ENCODE peak calls at places on chromosome 18, in six cellular contexts. K, P, B, S, F and E are unnamed samples.
A peak's percentile ranks its signal among the peaks of the same experiment; 100 is the strongest.

GRCh38 chr18:33937270-33937816 is 287.4 kb downstream of the NOL4 start:
- DNase-seq in P (no peak), S (no peak), F (no peak), B (no peak), K (no peak), E (no peak)

GRCh38 chr18:8450013-8450412 is 159.2 kb upstream of the RAB12 start:
- DNase-seq in S (peak; percentile 71), K (no peak), B (no peak), F (peak; percentile 40), P (no peak), E (no peak)

GRCh38 chr18:79924814-79925655 is 26.4 kb downstream of the SLC66A2 start:
- DNase-seq in S (peak; percentile 8), F (no peak), P (no peak), K (peak; percentile 0), B (no peak), E (no peak)

GRCh38 chr18:51287818-51288508 is 90.5 kb upstream of the MEX3C start:
- DNase-seq in B (no peak), P (no peak), F (no peak), S (no peak), K (no peak), E (no peak)

GRCh38 chr18:47547539-47548202 is 296.2 kb upstream of the SKOR2 start:
- DNase-seq in P (no peak), B (no peak), K (no peak), F (no peak), S (no peak), E (no peak)

GRCh38 chr18:61992923-61993322 is 100.1 kb upstream of the RNF152 start:
- DNase-seq in F (peak; percentile 10), K (no peak), S (no peak), P (peak; percentile 79), B (peak; percentile 38), E (no peak)

GRCh38 chr18:11504962-11505361 is 104.4 kb upstream of the SLC35G4 start:
- DNase-seq in P (no peak), K (no peak), F (no peak), B (no peak), S (no peak), E (no peak)

GRCh38 chr18:23136326-23137092 is 1.2 kb downstream of the CABLES1 start:
- DNase-seq in F (no peak), B (no peak), K (no peak), S (peak; percentile 34), P (peak; percentile 40), E (peak; percentile 57)

GRCh38 chr18:63191413-63191812 is 128.2 kb downstream of the BCL2 start:
- DNase-seq in B (no peak), F (no peak), K (no peak), S (no peak), P (no peak), E (no peak)

GRCh38 chr18:66682855-66683322 is 79.0 kb upstream of the CDH19 start:
- DNase-seq in K (no peak), F (no peak), S (no peak), B (no peak), P (peak; percentile 9), E (no peak)

GRCh38 chr18:49029628-49030027 is 78.9 kb upstream of the SMAD7 start:
- DNase-seq in F (no peak), P (no peak), K (no peak), S (no peak), B (no peak), E (no peak)

GRCh38 chr18:57023483-57023882 is 123.4 kb upstream of the BOD1L2 start:
- DNase-seq in P (no peak), S (no peak), B (no peak), F (no peak), K (no peak), E (no peak)

GRCh38 chr18:37253424-37254255 is 312.0 kb downstream of the CELF4 start:
- DNase-seq in S (peak; percentile 66), P (no peak), F (no peak), K (no peak), B (no peak), E (peak; percentile 40)

GRCh38 chr18:8816233-8816632 is 110.9 kb downstream of the MTCL1 start:
- DNase-seq in K (no peak), P (no peak), F (no peak), B (no peak), S (no peak), E (no peak)

GRCh38 chr18:51321696-51322095 is 124.2 kb upstream of the MEX3C start:
- DNase-seq in K (no peak), F (no peak), P (no peak), B (no peak), S (no peak), E (no peak)

GRCh38 chr18:50429207-50429948 is 54.5 kb downstream of the SKA1 start:
- DNase-seq in S (no peak), P (peak; percentile 52), K (no peak), B (peak; percentile 7), F (peak; percentile 0), E (peak; percentile 15)

GRCh38 chr18:37578886-37579513 is 13.4 kb upstream of the CELF4 start:
- DNase-seq in F (peak; percentile 18), S (no peak), B (no peak), K (no peak), P (peak; percentile 16), E (no peak)

GRCh38 chr18:2368102-2368501 is 203.2 kb downstream of the METTL4 start:
- DNase-seq in F (no peak), B (no peak), S (no peak), P (no peak), K (no peak), E (no peak)

GRCh38 chr18:74654637-74655036 is 57.0 kb downstream of the ZNF407 start:
- DNase-seq in B (no peak), S (no peak), F (peak; percentile 7), K (no peak), P (peak; percentile 61), E (no peak)

GRCh38 chr18:9719421-9719981 is 11.4 kb downstream of the RAB31 start:
- DNase-seq in F (peak; percentile 91), B (no peak), P (peak; percentile 88), S (no peak), K (no peak), E (no peak)

GRCh38 chr18:25561923-25562322 is 210.0 kb upstream of the ZNF521 start:
- DNase-seq in K (no peak), F (no peak), B (peak; percentile 3), S (peak; percentile 21), P (peak; percentile 36), E (no peak)

GRCh38 chr18:23721711-23722479 is 32.6 kb downstream of the LAMA3 start:
- DNase-seq in K (no peak), F (no peak), B (no peak), P (no peak), S (no peak), E (no peak)

GRCh38 chr18:77650799-77651385 is 401.2 kb downstream of the GALR1 start:
- DNase-seq in K (peak; percentile 43), P (peak; percentile 50), S (peak; percentile 89), F (peak; percentile 1), B (peak; percentile 1), E (peak; percentile 72)

GRCh38 chr18:58633874-58634273 is 5.0 kb upstream of the ALPK2 start:
- DNase-seq in S (no peak), K (no peak), B (no peak), P (no peak), F (no peak), E (no peak)

GRCh38 chr18:58805482-58806187 is 59.0 kb upstream of the ZNF532 start:
- DNase-seq in P (no peak), S (no peak), B (no peak), K (no peak), F (no peak), E (no peak)

GRCh38 chr18:57048859-57049258 is 98.0 kb upstream of the BOD1L2 start:
- DNase-seq in B (no peak), S (no peak), P (no peak), F (no peak), K (no peak), E (no peak)

GRCh38 chr18:50181590-50181989 is 13.4 kb downstream of the MYO5B start:
- DNase-seq in K (no peak), B (no peak), S (no peak), F (no peak), P (no peak), E (no peak)

GRCh38 chr18:44090453-44090852 is 590.2 kb upstream of the SETBP1 start:
- DNase-seq in P (peak; percentile 33), S (no peak), B (no peak), K (no peak), F (no peak), E (no peak)

GRCh38 chr18:11500153-11501122 is 109.0 kb upstream of the SLC35G4 start:
- DNase-seq in K (no peak), S (no peak), P (peak; percentile 95), F (peak; percentile 99), B (peak; percentile 94), E (no peak)

GRCh38 chr18:69770206-69770605 is 177.5 kb downstream of the CD226 start:
- DNase-seq in P (no peak), S (no peak), K (no peak), B (no peak), F (no peak), E (no peak)

GRCh38 chr18:21053127-21053526 is 58.5 kb downstream of the ROCK1 start:
- DNase-seq in S (no peak), B (peak; percentile 74), K (no peak), F (peak; percentile 11), P (peak; percentile 95), E (no peak)

GRCh38 chr18:80251700-80252099 is 4.4 kb upstream of the PARD6G start:
- DNase-seq in B (no peak), S (no peak), K (no peak), P (no peak), F (no peak), E (no peak)

GRCh38 chr18:63789327-63789726 is 14.1 kb downstream of the SERPINB7 start:
- DNase-seq in B (no peak), F (no peak), S (no peak), K (no peak), P (no peak), E (no peak)

GRCh38 chr18:63409301-63409700 is 13.0 kb downstream of the VPS4B start:
- DNase-seq in P (peak; percentile 60), F (no peak), S (no peak), K (no peak), B (no peak), E (no peak)